ENCODE peak calls at places on chromosomes 12 and 14, in eight cellular contexts. One of them, this sample, is unnamed.
A peak's percentile ranks its signal among the peaks of the same experiment; 100 is the strongest.

GRCh38 chr12:119869720-119870119 is 7.4 kb downstream of the CIT start:
- DNase-seq in endothelial cell of umbilical vein: peak; percentile 52
- DNase-seq in HCT116: peak; percentile 12
- DNase-seq in transverse colon: no peak
- DNase-seq in heart left ventricle: no peak
- DNase-seq in K562: no peak
- DNase-seq in NB4: no peak
- DNase-seq in IMR-90: peak; percentile 96
- DNase-seq in this sample: peak; percentile 81

GRCh38 chr12:25977047-25977446 is 18.6 kb downstream of the RASSF8 start:
- DNase-seq in endothelial cell of umbilical vein: no peak
- DNase-seq in HCT116: no peak
- DNase-seq in transverse colon: no peak
- DNase-seq in heart left ventricle: no peak
- DNase-seq in K562: no peak
- DNase-seq in NB4: no peak
- DNase-seq in IMR-90: peak; percentile 77
- DNase-seq in this sample: no peak

GRCh38 chr12:127115468-127116035 is 1151.4 kb upstream of the TMEM132C start:
- DNase-seq in endothelial cell of umbilical vein: no peak
- DNase-seq in HCT116: no peak
- DNase-seq in transverse colon: no peak
- DNase-seq in heart left ventricle: no peak
- DNase-seq in K562: no peak
- DNase-seq in NB4: no peak
- DNase-seq in IMR-90: no peak
- DNase-seq in this sample: no peak

GRCh38 chr12:76256904-76257303 is 91.3 kb downstream of the BBS10 start:
- DNase-seq in endothelial cell of umbilical vein: no peak
- DNase-seq in HCT116: no peak
- DNase-seq in transverse colon: no peak
- DNase-seq in heart left ventricle: no peak
- DNase-seq in K562: no peak
- DNase-seq in NB4: no peak
- DNase-seq in IMR-90: no peak
- DNase-seq in this sample: no peak

GRCh38 chr14:105087963-105088811 is 23.0 kb upstream of the GPR132 start:
- DNase-seq in endothelial cell of umbilical vein: no peak
- DNase-seq in HCT116: no peak
- DNase-seq in transverse colon: peak; percentile 31
- DNase-seq in heart left ventricle: peak; percentile 80
- DNase-seq in K562: peak; percentile 35
- DNase-seq in NB4: peak; percentile 51
- DNase-seq in IMR-90: peak; percentile 74
- DNase-seq in this sample: no peak

GRCh38 chr12:26628234-26628633 is 204.8 kb downstream of the ITPR2 start:
- DNase-seq in endothelial cell of umbilical vein: no peak
- DNase-seq in HCT116: no peak
- DNase-seq in transverse colon: no peak
- DNase-seq in heart left ventricle: no peak
- DNase-seq in K562: no peak
- DNase-seq in NB4: peak; percentile 43
- DNase-seq in IMR-90: peak; percentile 39
- DNase-seq in this sample: no peak

GRCh38 chr12:22228022-22228875 is 106.3 kb downstream of the ST8SIA1 start:
- DNase-seq in endothelial cell of umbilical vein: no peak
- DNase-seq in HCT116: no peak
- DNase-seq in transverse colon: no peak
- DNase-seq in heart left ventricle: no peak
- DNase-seq in K562: no peak
- DNase-seq in NB4: no peak
- DNase-seq in IMR-90: peak; percentile 60
- DNase-seq in this sample: no peak

GRCh38 chr12:106480259-106480658 is 102.5 kb upstream of the RFX4 start:
- DNase-seq in endothelial cell of umbilical vein: no peak
- DNase-seq in HCT116: no peak
- DNase-seq in transverse colon: no peak
- DNase-seq in heart left ventricle: no peak
- DNase-seq in K562: no peak
- DNase-seq in NB4: no peak
- DNase-seq in IMR-90: no peak
- DNase-seq in this sample: no peak

GRCh38 chr12:48349471-48349870 is 1.2 kb downstream of the ZNF641 start:
- DNase-seq in endothelial cell of umbilical vein: peak; percentile 19
- DNase-seq in HCT116: no peak
- DNase-seq in transverse colon: no peak
- DNase-seq in heart left ventricle: peak; percentile 67
- DNase-seq in K562: no peak
- DNase-seq in NB4: no peak
- DNase-seq in IMR-90: no peak
- DNase-seq in this sample: no peak

DNA sequence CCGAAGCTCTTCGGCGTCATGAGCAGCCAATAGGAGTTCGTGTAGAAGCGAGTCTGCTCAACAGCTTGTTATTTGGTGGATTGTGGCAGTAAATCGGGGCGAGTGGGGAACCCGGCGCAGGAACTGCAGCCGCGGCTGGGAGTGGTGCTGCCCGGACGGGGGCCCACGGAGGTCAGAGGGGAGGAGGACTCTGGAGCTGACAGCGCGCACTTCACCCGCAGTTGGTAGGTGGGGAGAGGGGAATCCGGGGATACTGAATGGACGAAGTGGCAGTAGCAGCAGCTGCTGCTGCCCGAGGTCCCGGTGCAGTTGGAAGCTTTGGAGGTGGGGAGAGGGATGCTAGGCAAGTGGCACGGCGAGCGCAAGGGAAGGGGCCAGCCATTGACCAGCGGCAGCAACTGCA is at the start of gene ARID4A:
- DNase-seq in endothelial cell of umbilical vein: no peak
- DNase-seq in HCT116: no peak
- DNase-seq in transverse colon: peak; percentile 92
- DNase-seq in heart left ventricle: peak; percentile 86
- DNase-seq in K562: peak; percentile 76
- DNase-seq in NB4: no peak
- DNase-seq in IMR-90: no peak
- DNase-seq in this sample: no peak
- TF ChIP-seq POLR2A in endothelial cell of umbilical vein: no peak
- TF ChIP-seq POLR2A in HCT116: no peak
- TF ChIP-seq POLR2A in transverse colon: peak; percentile 97
- TF ChIP-seq POLR2A in heart left ventricle: peak; percentile 46
- TF ChIP-seq POLR2A in K562: no peak
- TF ChIP-seq POLR2A in NB4: peak; percentile 78
- TF ChIP-seq POLR2A in IMR-90: no peak
- TF ChIP-seq POLR2A in this sample: peak; percentile 84

GRCh38 chr12:54052745-54053624 is 650 bp upstream of the HOXC4 start:
- DNase-seq in endothelial cell of umbilical vein: no peak
- DNase-seq in HCT116: no peak
- DNase-seq in transverse colon: no peak
- DNase-seq in heart left ventricle: no peak
- DNase-seq in K562: no peak
- DNase-seq in NB4: peak; percentile 25
- DNase-seq in IMR-90: no peak
- DNase-seq in this sample: no peak
- TF ChIP-seq POLR2A in endothelial cell of umbilical vein: no peak
- TF ChIP-seq POLR2A in HCT116: no peak
- TF ChIP-seq POLR2A in transverse colon: no peak
- TF ChIP-seq POLR2A in heart left ventricle: no peak
- TF ChIP-seq POLR2A in K562: no peak
- TF ChIP-seq POLR2A in NB4: no peak
- TF ChIP-seq POLR2A in IMR-90: no peak
- TF ChIP-seq POLR2A in this sample: no peak

GRCh38 chr12:103928736-103929050 is 1.5 kb upstream of the HSP90B1 start:
- DNase-seq in endothelial cell of umbilical vein: no peak
- DNase-seq in HCT116: no peak
- DNase-seq in transverse colon: peak; percentile 70
- DNase-seq in heart left ventricle: no peak
- DNase-seq in K562: no peak
- DNase-seq in NB4: peak; percentile 82
- DNase-seq in IMR-90: no peak
- DNase-seq in this sample: no peak

GRCh38 chr12:103933237-103933636 is 3.0 kb downstream of the HSP90B1 start:
- DNase-seq in endothelial cell of umbilical vein: no peak
- DNase-seq in HCT116: no peak
- DNase-seq in transverse colon: no peak
- DNase-seq in heart left ventricle: no peak
- DNase-seq in K562: no peak
- DNase-seq in NB4: no peak
- DNase-seq in IMR-90: no peak
- DNase-seq in this sample: no peak

GRCh38 chr12:103929909-103930786 is at the start of gene HSP90B1:
- DNase-seq in endothelial cell of umbilical vein: peak; percentile 100
- DNase-seq in HCT116: peak; percentile 100
- DNase-seq in transverse colon: peak; percentile 100
- DNase-seq in heart left ventricle: peak; percentile 99
- DNase-seq in K562: peak; percentile 99
- DNase-seq in NB4: peak; percentile 100
- DNase-seq in IMR-90: peak; percentile 100
- DNase-seq in this sample: peak; percentile 100

GRCh38 chr12:103930787-103931536 is 752 bp downstream of the HSP90B1 start:
- DNase-seq in endothelial cell of umbilical vein: peak; percentile 40
- DNase-seq in HCT116: no peak
- DNase-seq in transverse colon: peak; percentile 51
- DNase-seq in heart left ventricle: peak; percentile 66
- DNase-seq in K562: peak; percentile 72
- DNase-seq in NB4: peak; percentile 67
- DNase-seq in IMR-90: peak; percentile 30
- DNase-seq in this sample: peak; percentile 69

GRCh38 chr12:103929051-103929908 is 930 bp upstream of the HSP90B1 start:
- DNase-seq in endothelial cell of umbilical vein: peak; percentile 92
- DNase-seq in HCT116: peak; percentile 78
- DNase-seq in transverse colon: peak; percentile 83
- DNase-seq in heart left ventricle: peak; percentile 89
- DNase-seq in K562: peak; percentile 84
- DNase-seq in NB4: peak; percentile 96
- DNase-seq in IMR-90: peak; percentile 92
- DNase-seq in this sample: peak; percentile 94
- TF ChIP-seq POLR2A in endothelial cell of umbilical vein: peak; percentile 69
- TF ChIP-seq POLR2A in HCT116: peak; percentile 69
- TF ChIP-seq POLR2A in transverse colon: peak; percentile 68
- TF ChIP-seq POLR2A in heart left ventricle: no peak
- TF ChIP-seq POLR2A in K562: peak; percentile 74
- TF ChIP-seq POLR2A in NB4: peak; percentile 74
- TF ChIP-seq POLR2A in IMR-90: peak; percentile 74
- TF ChIP-seq POLR2A in this sample: peak; percentile 30

GRCh38 chr14:100369019-100369418 is 45.9 kb downstream of the SLC25A47 start:
- DNase-seq in endothelial cell of umbilical vein: peak; percentile 61
- DNase-seq in HCT116: no peak
- DNase-seq in transverse colon: no peak
- DNase-seq in heart left ventricle: no peak
- DNase-seq in K562: no peak
- DNase-seq in NB4: no peak
- DNase-seq in IMR-90: no peak
- DNase-seq in this sample: no peak
- TF ChIP-seq POLR2A in endothelial cell of umbilical vein: no peak
- TF ChIP-seq POLR2A in HCT116: no peak
- TF ChIP-seq POLR2A in transverse colon: no peak
- TF ChIP-seq POLR2A in heart left ventricle: no peak
- TF ChIP-seq POLR2A in K562: peak; percentile 31
- TF ChIP-seq POLR2A in NB4: no peak
- TF ChIP-seq POLR2A in IMR-90: no peak
- TF ChIP-seq POLR2A in this sample: no peak

DNA sequence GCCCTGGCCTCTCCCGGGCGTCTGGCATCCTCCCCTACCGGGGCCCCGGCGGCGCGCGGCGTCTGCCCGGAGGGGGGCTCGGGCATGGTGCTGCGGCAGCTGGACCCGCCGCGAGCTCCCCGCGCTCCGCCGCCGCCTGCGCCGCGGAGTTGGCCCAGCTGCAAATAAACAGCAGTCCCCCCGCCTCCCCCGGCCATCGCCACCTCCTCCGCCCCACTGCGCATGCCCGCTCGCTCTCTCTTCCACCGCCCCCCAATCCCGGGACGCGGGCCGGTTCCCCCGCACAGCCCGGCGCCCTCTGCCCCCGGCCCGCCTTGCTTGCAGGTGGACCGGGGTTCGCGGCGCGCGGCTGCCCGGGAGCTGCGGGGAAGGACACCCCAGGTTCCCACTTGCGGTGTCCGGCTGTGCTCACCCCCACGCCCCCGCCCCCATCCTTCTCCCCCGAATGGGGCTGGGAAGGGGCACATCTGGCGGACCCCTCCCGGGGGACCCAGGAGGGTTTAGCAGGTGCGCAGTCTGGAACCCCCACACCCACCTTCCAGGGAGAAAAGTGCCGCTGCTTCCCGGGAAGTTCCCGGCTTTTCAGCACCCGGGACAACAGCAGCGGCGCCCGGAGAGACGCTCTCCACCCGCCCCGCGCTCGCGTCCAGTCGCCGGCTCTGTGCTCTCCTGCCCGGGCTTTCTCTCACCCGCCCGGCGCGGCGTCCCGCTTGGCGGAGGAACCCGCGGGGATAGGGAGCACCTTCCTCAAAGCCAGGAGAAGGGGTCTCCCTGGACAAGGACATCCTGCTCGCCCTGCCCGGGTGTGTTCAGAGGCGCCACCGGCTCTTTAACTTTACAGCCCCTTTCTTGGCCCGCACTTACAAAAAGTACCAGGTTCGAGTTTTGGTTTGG is at the start of gene TMTC1:
- DNase-seq in endothelial cell of umbilical vein: peak; percentile 69
- DNase-seq in HCT116: no peak
- DNase-seq in transverse colon: peak; percentile 45
- DNase-seq in heart left ventricle: peak; percentile 91
- DNase-seq in K562: no peak
- DNase-seq in NB4: no peak
- DNase-seq in IMR-90: peak; percentile 50
- DNase-seq in this sample: no peak
- TF ChIP-seq POLR2A in endothelial cell of umbilical vein: no peak
- TF ChIP-seq POLR2A in HCT116: no peak
- TF ChIP-seq POLR2A in transverse colon: no peak
- TF ChIP-seq POLR2A in heart left ventricle: no peak
- TF ChIP-seq POLR2A in K562: no peak
- TF ChIP-seq POLR2A in NB4: no peak
- TF ChIP-seq POLR2A in IMR-90: no peak
- TF ChIP-seq POLR2A in this sample: no peak

This sample was measured in erythroblast.